ENCODE peak calls at places on chromosomes 12 and 14, in four cellular contexts. B is stomach, K is small intestine, E is upper lobe of right lung. F is an unnamed sample. For H3K4me1, the result is how much of the 10 kb centered on the place peaks cover.

GRCh38 chr14:88422919-88423318 is 37.5 kb downstream of the SPATA7 start:
- DNase-seq in B (no peak), K (no peak), E (no peak), F (no peak)

GRCh38 chr14:20781805-20782204 is 737 bp downstream of the RNASE6 start:
- DNase-seq in B (no peak), K (no peak), E (no peak), F (no peak)

GRCh38 chr12:52860102-52860838 is 11.5 kb upstream of the KRT78 start:
- DNase-seq in B (no peak), K (peak), E (no peak), F (no peak)

GRCh38 chr12:40587970-40588369 is 104.3 kb upstream of the CNTN1 start:
- DNase-seq in B (no peak), K (no peak), E (no peak), F (no peak)

GRCh38 chr12:75978677-75979076 is 52.9 kb downstream of the PHLDA1 start:
- DNase-seq in B (no peak), K (no peak), E (no peak), F (no peak)

GRCh38 chr14:86774916-86775315 is 1218.1 kb downstream of the GALC start:
- DNase-seq in B (no peak), K (no peak), E (no peak), F (no peak)

GRCh38 chr12:49578471-49579112 is 10.7 kb upstream of the MCRS1 start:
- DNase-seq in B (no peak), K (no peak), E (no peak), F (no peak)

GRCh38 chr12:119245904-119246494 is 67.3 kb downstream of the HSPB8 start:
- DNase-seq in B (no peak), K (no peak), E (no peak), F (peak)

GRCh38 chr12:182381-182883 is 31.5 kb downstream of the SLC6A12 start:
- DNase-seq in B (no peak), K (no peak), E (no peak), F (no peak)

GRCh38 chr12:79706156-79706555 is 15.4 kb upstream of the PAWR start:
- DNase-seq in B (no peak), K (no peak), E (no peak), F (no peak)

GRCh38 chr12:16349132-16349463 is 1.7 kb downstream of the MGST1 start:
- DNase-seq in B (peak), K (peak), E (no peak), F (peak)

GRCh38 chr14:62289471-62289870 is 527.3 kb downstream of the SNAPC1 start:
- DNase-seq in B (no peak), K (no peak), E (no peak), F (no peak)

GRCh38 chr12:28540324-28540714 is 350.1 kb downstream of the CCDC91 start:
- DNase-seq in B (no peak), K (no peak), E (no peak), F (no peak)

DNA sequence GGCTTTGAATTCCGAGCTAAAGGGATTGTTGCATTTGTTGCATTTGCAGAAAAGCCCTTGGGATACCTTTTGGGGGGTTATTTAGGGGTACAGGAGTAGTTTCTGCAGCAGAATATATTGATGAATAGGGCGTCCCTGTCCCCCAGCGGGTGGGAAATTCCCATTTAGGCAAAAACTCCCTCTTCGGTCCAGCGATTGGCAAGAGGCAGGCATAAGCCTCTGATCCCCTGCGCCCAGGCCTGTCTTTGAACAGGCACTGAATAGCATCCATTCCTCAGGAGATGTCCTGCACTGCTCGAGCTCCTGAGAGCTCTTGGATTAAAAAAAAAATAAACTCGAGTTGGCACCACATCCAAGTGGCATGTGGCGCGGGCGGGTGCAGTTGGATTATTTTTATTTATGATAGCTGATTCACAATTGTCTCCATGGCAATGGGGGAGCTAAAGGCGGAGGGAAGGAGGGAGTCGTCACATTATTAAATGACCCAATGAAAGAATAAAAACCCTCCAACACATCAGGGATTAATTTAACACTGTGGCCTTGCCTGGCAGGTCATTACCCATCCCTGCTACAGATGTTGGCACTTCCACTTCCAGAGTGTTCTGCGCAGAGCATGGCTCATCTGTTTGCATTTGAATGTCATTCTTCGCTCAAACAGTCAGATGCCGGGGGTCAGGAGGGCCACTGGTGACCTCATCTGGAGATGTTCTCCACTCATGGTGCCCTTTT is 207.2 kb downstream of the AACS start:
- DNase-seq in B (no peak), K (no peak), E (no peak), F (no peak)
- H3K4me3 ChIP-seq in B (no peak), K (no peak), E (no peak), F (no peak)

DNA sequence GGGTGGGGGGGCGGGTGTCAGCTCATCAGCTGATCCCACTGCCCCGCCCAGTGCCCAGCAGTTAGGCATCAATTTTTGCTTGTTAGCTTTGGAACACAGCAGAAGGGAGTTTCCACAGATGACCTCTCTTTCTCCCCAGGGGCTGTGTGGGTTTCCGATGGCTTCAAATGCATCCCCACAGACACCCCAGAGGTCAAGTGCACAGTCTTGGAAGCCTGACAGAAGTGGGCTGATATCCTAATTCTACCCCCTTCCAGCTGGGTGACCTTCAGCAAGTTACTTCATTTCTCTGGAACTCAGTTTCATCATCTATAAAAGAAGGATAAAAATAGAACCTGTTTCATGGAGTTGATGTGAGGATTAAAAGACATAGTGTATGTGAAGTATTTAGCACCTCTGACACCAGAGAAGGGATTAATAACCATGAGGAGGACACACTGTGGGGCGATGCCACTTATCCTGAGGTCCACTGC is 22.0 kb downstream of the TTC9 start:
- DNase-seq in B (no peak), K (no peak), E (no peak), F (no peak)
- H3K4me1 ChIP-seq in B (under half), K (under half), E (under half), F (under half)

DNA sequence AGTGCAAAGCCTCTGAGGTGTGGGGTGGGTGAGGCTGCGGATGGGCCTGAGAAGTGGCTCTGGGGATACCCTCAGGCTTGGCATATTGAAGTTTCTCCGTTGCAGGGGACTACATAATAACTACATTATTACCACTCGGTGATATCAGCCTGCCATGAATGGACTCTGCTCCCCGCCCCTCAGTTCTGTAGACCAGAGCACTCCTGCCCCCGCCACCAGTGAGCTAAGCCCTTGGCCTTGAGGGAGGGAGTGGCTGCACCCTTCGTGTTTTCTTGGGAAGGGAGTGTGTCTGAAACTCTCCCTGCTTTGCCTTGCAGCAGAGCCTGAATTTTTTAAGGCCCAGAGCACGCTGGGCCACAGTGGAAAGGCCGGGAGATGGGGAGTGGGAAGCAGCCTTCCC is 1.7 kb downstream of the ORAI1 start:
- DNase-seq in B (peak), K (peak), E (no peak), F (peak)
- H3K4me3 ChIP-seq in B (peak), K (peak), E (peak), F (peak)

GRCh38 chr12:47207829-47208248 is 128.1 kb upstream of the AMIGO2 start:
- DNase-seq in B (no peak), K (peak), E (no peak), F (no peak)
- H3K4me1 ChIP-seq in B (under half), K (under half), E (under half), F (under half)

GRCh38 chr12:50842637-50843493 is at the start of gene TMPRSS12:
- DNase-seq in B (no peak), K (no peak), E (peak), F (peak)
- H3K4me3 ChIP-seq in B (peak), K (no peak), E (peak), F (peak)

GRCh38 chr12:105814283-105814682 is 324.5 kb downstream of the NUAK1 start:
- DNase-seq in B (no peak), K (no peak), E (no peak), F (no peak)

GRCh38 chr12:105812356-105812755 is 326.4 kb downstream of the NUAK1 start:
- DNase-seq in B (no peak), K (no peak), E (no peak), F (no peak)

GRCh38 chr12:105813201-105813600 is 325.6 kb downstream of the NUAK1 start:
- DNase-seq in B (no peak), K (no peak), E (no peak), F (no peak)
- H3K4me1 ChIP-seq in B (under half), K (under half), E (under half), F (under half)

DNA sequence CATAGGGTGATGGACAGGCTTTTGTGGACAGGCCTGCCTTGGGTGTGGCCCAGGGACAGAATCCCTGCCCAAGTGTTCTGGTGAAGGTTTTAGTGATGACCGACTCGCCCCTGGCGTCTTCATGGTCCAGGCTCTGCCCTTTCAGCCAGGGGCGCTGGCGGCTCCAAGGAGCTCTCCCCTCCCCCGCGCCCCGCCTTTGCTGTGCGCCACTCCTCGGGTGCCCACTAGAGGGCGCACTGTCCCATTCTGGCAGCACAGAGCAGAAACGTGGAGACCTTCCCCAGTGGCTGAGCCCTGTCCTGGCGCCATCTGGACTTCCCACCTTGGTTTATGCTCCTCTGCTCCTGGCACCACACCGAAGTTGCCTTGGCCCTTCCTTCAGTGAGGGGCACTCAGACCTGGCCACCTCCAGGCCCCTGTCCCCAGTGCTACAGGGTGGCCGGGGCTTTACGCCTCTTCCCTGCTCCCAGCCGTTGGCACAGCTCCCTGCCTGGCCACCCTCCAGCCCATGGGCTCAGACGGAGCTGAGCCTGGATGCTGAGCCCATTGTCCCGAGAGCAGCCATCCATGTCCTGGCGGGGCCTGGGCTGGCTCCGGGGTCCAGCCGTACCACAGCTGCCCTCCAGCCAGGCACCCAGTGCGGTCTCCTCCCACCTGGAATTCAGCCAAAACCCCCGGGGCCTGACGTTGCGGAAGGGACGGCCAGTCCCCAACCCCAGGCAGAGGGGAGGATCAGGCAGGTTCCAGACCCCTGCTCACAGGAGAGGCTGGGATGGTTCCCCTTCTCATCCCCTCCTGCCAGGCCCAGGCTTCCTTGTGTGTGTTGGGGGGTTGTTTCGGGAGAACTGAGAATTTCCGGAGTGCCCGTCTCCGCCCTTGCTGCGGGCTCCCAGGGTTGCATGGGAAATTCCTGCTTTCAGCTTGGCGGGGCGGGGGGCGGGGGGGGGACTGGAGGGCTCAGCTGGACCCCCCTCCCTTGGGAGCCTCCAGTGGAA is 5.6 kb upstream of the CRIP1 start:
- DNase-seq in B (peak), K (peak), E (peak), F (peak)
- H3K4me3 ChIP-seq in B (peak), K (peak), E (peak), F (peak)